ENCODE peak calls at places on chromosome 1, in ten cellular contexts. One of them, this sample, is unnamed.

GRCh38 chr1:235069577-235070563 is 58.8 kb downstream of the TOMM20 start:
- DNase-seq in EL: peak; percentile 87
- DNase-seq in GM03348: peak; percentile 61
- DNase-seq in GM06990: no peak
- DNase-seq in foreskin fibroblast: peak; percentile 85
- DNase-seq in HT-29: peak; percentile 92
- DNase-seq in HS-27A: peak; percentile 67
- DNase-seq in glomerular endothelial cell: no peak
- DNase-seq in AG08396: peak; percentile 39
- DNase-seq in central memory CD8-positive, alpha-beta T cell: no peak
- DNase-seq in this sample: peak; percentile 96

GRCh38 chr1:184482113-184482512 is 95.3 kb downstream of the C1orf21 start:
- DNase-seq in EL: no peak
- DNase-seq in GM03348: no peak
- DNase-seq in GM06990: no peak
- DNase-seq in foreskin fibroblast: no peak
- DNase-seq in HT-29: no peak
- DNase-seq in HS-27A: no peak
- DNase-seq in glomerular endothelial cell: no peak
- DNase-seq in AG08396: no peak
- DNase-seq in central memory CD8-positive, alpha-beta T cell: no peak
- DNase-seq in this sample: peak; percentile 68

GRCh38 chr1:209607102-209607794 is 23.7 kb downstream of the CAMK1G start:
- DNase-seq in EL: peak; percentile 79
- DNase-seq in GM03348: peak; percentile 45
- DNase-seq in GM06990: peak; percentile 20
- DNase-seq in foreskin fibroblast: no peak
- DNase-seq in HT-29: no peak
- DNase-seq in HS-27A: no peak
- DNase-seq in glomerular endothelial cell: no peak
- DNase-seq in AG08396: peak; percentile 55
- DNase-seq in central memory CD8-positive, alpha-beta T cell: no peak
- DNase-seq in this sample: peak; percentile 24

GRCh38 chr1:222709700-222710153 is 2.6 kb downstream of the AIDA start:
- DNase-seq in EL: peak; percentile 8
- DNase-seq in GM03348: no peak
- DNase-seq in GM06990: no peak
- DNase-seq in foreskin fibroblast: no peak
- DNase-seq in HT-29: no peak
- DNase-seq in HS-27A: no peak
- DNase-seq in glomerular endothelial cell: no peak
- DNase-seq in AG08396: no peak
- DNase-seq in central memory CD8-positive, alpha-beta T cell: no peak
- DNase-seq in this sample: peak; percentile 4

GRCh38 chr1:161427733-161428516 is 60.2 kb upstream of the CFAP126 start:
- DNase-seq in EL: peak; percentile 68
- DNase-seq in GM03348: peak; percentile 13
- DNase-seq in GM06990: peak; percentile 66
- DNase-seq in foreskin fibroblast: peak; percentile 35
- DNase-seq in HT-29: peak; percentile 48
- DNase-seq in HS-27A: peak; percentile 52
- DNase-seq in glomerular endothelial cell: no peak
- DNase-seq in AG08396: peak; percentile 29
- DNase-seq in central memory CD8-positive, alpha-beta T cell: no peak
- DNase-seq in this sample: peak; percentile 34

GRCh38 chr1:109640285-109640865 is 15.5 kb upstream of the GSTM4 start:
- DNase-seq in EL: peak; percentile 71
- DNase-seq in GM03348: peak; percentile 81
- DNase-seq in GM06990: no peak
- DNase-seq in foreskin fibroblast: no peak
- DNase-seq in HT-29: peak; percentile 80
- DNase-seq in HS-27A: no peak
- DNase-seq in glomerular endothelial cell: no peak
- DNase-seq in AG08396: peak; percentile 72
- DNase-seq in central memory CD8-positive, alpha-beta T cell: peak; percentile 93
- DNase-seq in this sample: peak; percentile 54

GRCh38 chr1:211625040-211625439 is 46.1 kb upstream of the SLC30A1 start:
- DNase-seq in EL: peak; percentile 38
- DNase-seq in GM03348: peak; percentile 52
- DNase-seq in GM06990: no peak
- DNase-seq in foreskin fibroblast: no peak
- DNase-seq in HT-29: peak; percentile 45
- DNase-seq in HS-27A: no peak
- DNase-seq in glomerular endothelial cell: no peak
- DNase-seq in AG08396: no peak
- DNase-seq in central memory CD8-positive, alpha-beta T cell: no peak
- DNase-seq in this sample: peak; percentile 61

GRCh38 chr1:231705860-231706553 is 79.4 kb downstream of the DISC1 start:
- DNase-seq in EL: no peak
- DNase-seq in GM03348: no peak
- DNase-seq in GM06990: no peak
- DNase-seq in foreskin fibroblast: no peak
- DNase-seq in HT-29: no peak
- DNase-seq in HS-27A: no peak
- DNase-seq in glomerular endothelial cell: no peak
- DNase-seq in AG08396: no peak
- DNase-seq in central memory CD8-positive, alpha-beta T cell: no peak
- DNase-seq in this sample: no peak

GRCh38 chr1:33317354-33317753 is 3.5 kb downstream of the A3GALT2 start:
- DNase-seq in EL: peak; percentile 20
- DNase-seq in GM03348: peak; percentile 38
- DNase-seq in GM06990: no peak
- DNase-seq in foreskin fibroblast: no peak
- DNase-seq in HT-29: no peak
- DNase-seq in HS-27A: no peak
- DNase-seq in glomerular endothelial cell: no peak
- DNase-seq in AG08396: no peak
- DNase-seq in central memory CD8-positive, alpha-beta T cell: no peak
- DNase-seq in this sample: peak; percentile 46

GRCh38 chr1:22702255-22702654 is 8.4 kb upstream of the EPHB2 start:
- DNase-seq in EL: no peak
- DNase-seq in GM03348: no peak
- DNase-seq in GM06990: no peak
- DNase-seq in foreskin fibroblast: no peak
- DNase-seq in HT-29: peak; percentile 66
- DNase-seq in HS-27A: no peak
- DNase-seq in glomerular endothelial cell: no peak
- DNase-seq in AG08396: no peak
- DNase-seq in central memory CD8-positive, alpha-beta T cell: no peak
- DNase-seq in this sample: no peak

GRCh38 chr1:212620293-212620692 is 11.7 kb downstream of the ATF3 start:
- DNase-seq in EL: no peak
- DNase-seq in GM03348: no peak
- DNase-seq in GM06990: no peak
- DNase-seq in foreskin fibroblast: no peak
- DNase-seq in HT-29: no peak
- DNase-seq in HS-27A: no peak
- DNase-seq in glomerular endothelial cell: no peak
- DNase-seq in AG08396: no peak
- DNase-seq in central memory CD8-positive, alpha-beta T cell: no peak
- DNase-seq in this sample: no peak

GRCh38 chr1:54971317-54971791 is 9.1 kb upstream of the TMEM61 start:
- DNase-seq in EL: peak; percentile 45
- DNase-seq in GM03348: no peak
- DNase-seq in GM06990: peak; percentile 66
- DNase-seq in foreskin fibroblast: no peak
- DNase-seq in HT-29: peak; percentile 68
- DNase-seq in HS-27A: no peak
- DNase-seq in glomerular endothelial cell: no peak
- DNase-seq in AG08396: peak; percentile 5
- DNase-seq in central memory CD8-positive, alpha-beta T cell: no peak
- DNase-seq in this sample: no peak

GRCh38 chr1:234265321-234265720 is 107.9 kb upstream of the COA6 start:
- DNase-seq in EL: no peak
- DNase-seq in GM03348: no peak
- DNase-seq in GM06990: no peak
- DNase-seq in foreskin fibroblast: no peak
- DNase-seq in HT-29: no peak
- DNase-seq in HS-27A: no peak
- DNase-seq in glomerular endothelial cell: no peak
- DNase-seq in AG08396: no peak
- DNase-seq in central memory CD8-positive, alpha-beta T cell: no peak
- DNase-seq in this sample: no peak

GRCh38 chr1:204932573-204932909 is 61.9 kb downstream of the NFASC start:
- DNase-seq in EL: no peak
- DNase-seq in GM03348: no peak
- DNase-seq in GM06990: no peak
- DNase-seq in foreskin fibroblast: no peak
- DNase-seq in HT-29: no peak
- DNase-seq in HS-27A: no peak
- DNase-seq in glomerular endothelial cell: no peak
- DNase-seq in AG08396: no peak
- DNase-seq in central memory CD8-positive, alpha-beta T cell: no peak
- DNase-seq in this sample: no peak

GRCh38 chr1:59553381-59553780 is 256.5 kb downstream of the FGGY start:
- DNase-seq in EL: no peak
- DNase-seq in GM03348: no peak
- DNase-seq in GM06990: no peak
- DNase-seq in foreskin fibroblast: no peak
- DNase-seq in HT-29: no peak
- DNase-seq in HS-27A: no peak
- DNase-seq in glomerular endothelial cell: no peak
- DNase-seq in AG08396: no peak
- DNase-seq in central memory CD8-positive, alpha-beta T cell: no peak
- DNase-seq in this sample: no peak

GRCh38 chr1:232575524-232576040 is 54.4 kb downstream of the SIPA1L2 start:
- DNase-seq in EL: peak; percentile 66
- DNase-seq in GM03348: no peak
- DNase-seq in GM06990: no peak
- DNase-seq in foreskin fibroblast: no peak
- DNase-seq in HT-29: no peak
- DNase-seq in HS-27A: no peak
- DNase-seq in glomerular endothelial cell: no peak
- DNase-seq in AG08396: no peak
- DNase-seq in central memory CD8-positive, alpha-beta T cell: no peak
- DNase-seq in this sample: no peak

GRCh38 chr1:233180626-233181364 is 114.7 kb downstream of the PCNX2 start:
- DNase-seq in EL: no peak
- DNase-seq in GM03348: no peak
- DNase-seq in GM06990: no peak
- DNase-seq in foreskin fibroblast: no peak
- DNase-seq in HT-29: no peak
- DNase-seq in HS-27A: no peak
- DNase-seq in glomerular endothelial cell: no peak
- DNase-seq in AG08396: no peak
- DNase-seq in central memory CD8-positive, alpha-beta T cell: no peak
- DNase-seq in this sample: no peak

GRCh38 chr1:26768755-26769154 is 19.0 kb upstream of the PIGV start:
- DNase-seq in EL: peak; percentile 94
- DNase-seq in GM03348: no peak
- DNase-seq in GM06990: no peak
- DNase-seq in foreskin fibroblast: peak; percentile 72
- DNase-seq in HT-29: no peak
- DNase-seq in HS-27A: peak; percentile 97
- DNase-seq in glomerular endothelial cell: no peak
- DNase-seq in AG08396: peak; percentile 12
- DNase-seq in central memory CD8-positive, alpha-beta T cell: no peak
- DNase-seq in this sample: peak; percentile 92

GRCh38 chr1:204437796-204438570 is 26.4 kb upstream of the PPP1R15B start:
- DNase-seq in EL: no peak
- DNase-seq in GM03348: no peak
- DNase-seq in GM06990: no peak
- DNase-seq in foreskin fibroblast: no peak
- DNase-seq in HT-29: no peak
- DNase-seq in HS-27A: no peak
- DNase-seq in glomerular endothelial cell: no peak
- DNase-seq in AG08396: no peak
- DNase-seq in central memory CD8-positive, alpha-beta T cell: no peak
- DNase-seq in this sample: no peak

GRCh38 chr1:38831753-38832734 is 27.5 kb downstream of the RRAGC start:
- DNase-seq in EL: peak; percentile 12
- DNase-seq in GM03348: no peak
- DNase-seq in GM06990: no peak
- DNase-seq in foreskin fibroblast: no peak
- DNase-seq in HT-29: no peak
- DNase-seq in HS-27A: no peak
- DNase-seq in glomerular endothelial cell: no peak
- DNase-seq in AG08396: no peak
- DNase-seq in central memory CD8-positive, alpha-beta T cell: no peak
- DNase-seq in this sample: peak; percentile 28

GRCh38 chr1:210377934-210378333 is 49.2 kb downstream of the HHAT start:
- DNase-seq in EL: peak; percentile 69
- DNase-seq in GM03348: peak; percentile 64
- DNase-seq in GM06990: no peak
- DNase-seq in foreskin fibroblast: peak; percentile 50
- DNase-seq in HT-29: no peak
- DNase-seq in HS-27A: no peak
- DNase-seq in glomerular endothelial cell: no peak
- DNase-seq in AG08396: no peak
- DNase-seq in central memory CD8-positive, alpha-beta T cell: no peak
- DNase-seq in this sample: peak; percentile 51

GRCh38 chr1:241848680-241849344 is 808 bp downstream of the EXO1 start:
- DNase-seq in EL: no peak
- DNase-seq in GM03348: no peak
- DNase-seq in GM06990: no peak
- DNase-seq in foreskin fibroblast: no peak
- DNase-seq in HT-29: no peak
- DNase-seq in HS-27A: no peak
- DNase-seq in glomerular endothelial cell: no peak
- DNase-seq in AG08396: no peak
- DNase-seq in central memory CD8-positive, alpha-beta T cell: no peak
- DNase-seq in this sample: no peak

GRCh38 chr1:2547210-2548067 is 8.7 kb upstream of the TNFRSF14 start:
- DNase-seq in EL: no peak
- DNase-seq in GM03348: no peak
- DNase-seq in GM06990: peak; percentile 80
- DNase-seq in foreskin fibroblast: no peak
- DNase-seq in HT-29: no peak
- DNase-seq in HS-27A: no peak
- DNase-seq in glomerular endothelial cell: no peak
- DNase-seq in AG08396: no peak
- DNase-seq in central memory CD8-positive, alpha-beta T cell: peak; percentile 47
- DNase-seq in this sample: no peak